ENCODE peak calls at places on chromosomes 2 and 18, in ten cellular contexts. T is breast epithelium; G is stimulated activated CD4-positive, alpha-beta T cell treated with anti-CD3 and anti-CD28 coated beads, Interleukin-4, amount 100 ng/mL, for 1 hour; F is stimulated activated naive B cell treated with anti-CD40 and anti-IgM and Interleukin-4, amounts not matched to agents 10 μg/mL and 1 μg/mL and 100 μg/mL, for 72 hours; K is HEK293T; S is NCI-H2171 treated with DMSO at 0.1 percent for 48 hours; R is psoas muscle; Z is omental fat pad; Y is lower lobe of right lung; O is endothelial cell of umbilical vein. A is an unnamed sample.

GRCh38 chr18:74381621-74382350 is 66.1 kb downstream of the C18orf63 start:
- DNase-seq in T (no peak), G (no peak), F (no peak), K (no peak), S (no peak), R (no peak), Z (no peak), Y (no peak), O (no peak), A (no peak)

GRCh38 chr2:73701968-73702665 is 35.0 kb downstream of the TPRKB start:
- DNase-seq in T (no peak), G (no peak), F (no peak), K (no peak), S (no peak), R (no peak), Z (no peak), Y (no peak), O (peak; percentile 66), A (no peak)

GRCh38 chr18:46706968-46707367 is 49.9 kb downstream of the ST8SIA5 start:
- DNase-seq in T (no peak), G (no peak), F (no peak), K (no peak), S (no peak), R (no peak), Z (no peak), Y (no peak), O (no peak), A (no peak)

GRCh38 chr2:227862227-227862740 is 9.1 kb upstream of the DAW1 start:
- DNase-seq in T (no peak), G (no peak), F (no peak), K (peak; percentile 30), S (no peak), R (no peak), Z (no peak), Y (no peak), O (peak; percentile 70), A (peak; percentile 40)

GRCh38 chr2:236963631-236964030 is 122.1 kb upstream of the COPS8 start:
- DNase-seq in T (no peak), G (no peak), F (no peak), K (no peak), S (no peak), R (no peak), Z (no peak), Y (no peak), O (no peak), A (no peak)

GRCh38 chr2:230691005-230691647 is 21.5 kb upstream of the CAB39 start:
- DNase-seq in T (no peak), G (no peak), F (no peak), K (no peak), S (no peak), R (no peak), Z (no peak), Y (no peak), O (no peak), A (peak; percentile 67)

GRCh38 chr2:6877402-6878305 is at the start of gene RSAD2:
- DNase-seq in T (no peak), G (no peak), F (no peak), K (no peak), S (peak; percentile 73), R (no peak), Z (no peak), Y (peak; percentile 47), O (peak; percentile 37), A (peak; percentile 27)

GRCh38 chr2:195356026-195356425 is 301.0 kb upstream of the SLC39A10 start:
- DNase-seq in T (no peak), G (no peak), F (no peak), K (no peak), S (no peak), R (no peak), Z (no peak), Y (no peak), O (no peak), A (no peak)

GRCh38 chr2:73415906-73416305 is 30.3 kb downstream of the ALMS1 start:
- DNase-seq in T (no peak), G (no peak), F (no peak), K (no peak), S (no peak), R (no peak), Z (no peak), Y (no peak), O (no peak), A (peak; percentile 15)

GRCh38 chr2:10231551-10232085 is 71.1 kb upstream of the HPCAL1 start:
- DNase-seq in T (no peak), G (no peak), F (no peak), K (no peak), S (no peak), R (no peak), Z (no peak), Y (peak; percentile 10), O (no peak), A (no peak)

GRCh38 chr2:122528958-122529670 is 773.7 kb downstream of the TSN start:
- DNase-seq in T (no peak), G (no peak), F (no peak), K (no peak), S (no peak), R (no peak), Z (no peak), Y (no peak), O (no peak), A (peak; percentile 16)

GRCh38 chr2:68556384-68556783 is 87.0 kb upstream of the PROKR1 start:
- DNase-seq in T (no peak), G (no peak), F (no peak), K (no peak), S (no peak), R (no peak), Z (no peak), Y (no peak), O (peak; percentile 31), A (no peak)

GRCh38 chr2:55891671-55892071 is 31.9 kb downstream of the EFEMP1 start:
- DNase-seq in T (no peak), G (no peak), F (no peak), K (no peak), S (no peak), R (no peak), Z (no peak), Y (no peak), O (peak; percentile 86), A (peak; percentile 49)

GRCh38 chr18:78309307-78309706 is 670.3 kb upstream of the SALL3 start:
- DNase-seq in T (no peak), G (no peak), F (no peak), K (no peak), S (no peak), R (no peak), Z (no peak), Y (no peak), O (no peak), A (no peak)

GRCh38 chr2:156046900-156047299 is 285.6 kb downstream of the NR4A2 start:
- DNase-seq in T (no peak), G (no peak), F (no peak), K (no peak), S (no peak), R (no peak), Z (no peak), Y (no peak), O (no peak), A (no peak)

GRCh38 chr2:64657416-64657815 is 3.7 kb upstream of the SERTAD2 start:
- DNase-seq in T (no peak), G (no peak), F (no peak), K (no peak), S (no peak), R (no peak), Z (no peak), Y (no peak), O (no peak), A (no peak)

GRCh38 chr2:11387831-11388230 is 43.4 kb upstream of the ROCK2 start:
- DNase-seq in T (no peak), G (no peak), F (no peak), K (no peak), S (no peak), R (no peak), Z (no peak), Y (no peak), O (no peak), A (no peak)

GRCh38 chr2:218694405-218695145 is 16.1 kb upstream of the TTLL4 start:
- DNase-seq in T (no peak), G (no peak), F (no peak), K (no peak), S (no peak), R (no peak), Z (no peak), Y (no peak), O (no peak), A (no peak)

GRCh38 chr2:105320651-105321215 is 8.8 kb downstream of the TGFBRAP1 start:
- DNase-seq in T (no peak), G (no peak), F (no peak), K (peak; percentile 31), S (no peak), R (no peak), Z (no peak), Y (no peak), O (no peak), A (no peak)

GRCh38 chr2:37267685-37268084 is 36.2 kb downstream of the NDUFAF7 start:
- DNase-seq in T (no peak), G (no peak), F (no peak), K (no peak), S (no peak), R (no peak), Z (no peak), Y (no peak), O (no peak), A (no peak)

GRCh38 chr2:188439986-188440385 is 148.3 kb downstream of the GULP1 start:
- DNase-seq in T (no peak), G (no peak), F (no peak), K (no peak), S (no peak), R (no peak), Z (no peak), Y (no peak), O (no peak), A (no peak)

GRCh38 chr2:85537600-85538506 is 1.1 kb upstream of the MAT2A start:
- DNase-seq in T (peak; percentile 59), G (peak; percentile 41), F (peak; percentile 38), K (peak; percentile 42), S (peak; percentile 71), R (peak; percentile 52), Z (no peak), Y (peak; percentile 74), O (peak; percentile 68), A (peak; percentile 36)

GRCh38 chr2:110770308-110770695 is 37.9 kb downstream of the ACOXL start:
- DNase-seq in T (no peak), G (no peak), F (no peak), K (no peak), S (peak; percentile 90), R (no peak), Z (no peak), Y (no peak), O (no peak), A (no peak)

GRCh38 chr2:125386074-125386473 is 1269.9 kb upstream of the GYPC start:
- DNase-seq in T (no peak), G (no peak), F (no peak), K (no peak), S (peak; percentile 16), R (no peak), Z (no peak), Y (no peak), O (no peak), A (no peak)

GRCh38 chr2:215430528-215431187 is 5.2 kb downstream of the FN1 start:
- DNase-seq in T (no peak), G (no peak), F (no peak), K (no peak), S (no peak), R (no peak), Z (no peak), Y (no peak), O (peak; percentile 51), A (peak; percentile 87)

GRCh38 chr2:187478719-187479118 is 30.7 kb upstream of the CALCRL start:
- DNase-seq in T (no peak), G (no peak), F (no peak), K (no peak), S (no peak), R (no peak), Z (no peak), Y (no peak), O (no peak), A (no peak)

GRCh38 chr2:230907361-230908093 is 17.5 kb downstream of the GPR55 start:
- DNase-seq in T (no peak), G (no peak), F (no peak), K (no peak), S (no peak), R (no peak), Z (no peak), Y (no peak), O (no peak), A (no peak)

GRCh38 chr2:235614900-235615712 is 121.3 kb downstream of the AGAP1 start:
- DNase-seq in T (peak; percentile 32), G (no peak), F (no peak), K (no peak), S (no peak), R (peak; percentile 75), Z (no peak), Y (no peak), O (peak; percentile 59), A (peak; percentile 88)

A was measured in AG10803.